ENCODE peak calls at places on chromosomes 13 and 19, in four cellular contexts. T is Daoy, H is right atrium auricular region, I is amniotic epithelial cell. U is an unnamed sample.

GRCh38 chr13:97600438-97601080 is 166.6 kb downstream of the RAP2A start:
- DNase-seq in T (no peak), H (no peak), I (peak), U (peak)

GRCh38 chr19:677201-677600 is 1.0 kb downstream of the FSTL3 start:
- DNase-seq in T (peak), H (peak), I (peak), U (peak)

GRCh38 chr13:85724554-85725432 is 74.4 kb downstream of the SLITRK6 start:
- DNase-seq in T (no peak), H (no peak), I (no peak), U (no peak)

GRCh38 chr19:54373781-54374266 is 9.1 kb upstream of the LAIR1 start:
- DNase-seq in T (no peak), H (peak), I (no peak), U (no peak)

GRCh38 chr13:76148926-76149325 is 512.8 kb downstream of the LMO7 start:
- DNase-seq in T (peak), H (no peak), I (peak), U (peak)

GRCh38 chr19:45173816-45174215 is 4.2 kb downstream of the TRAPPC6A start:
- DNase-seq in T (peak), H (no peak), I (peak), U (no peak)

GRCh38 chr19:55226788-55227187 is 1.8 kb downstream of the TMEM86B start:
- DNase-seq in T (no peak), H (no peak), I (no peak), U (no peak)

GRCh38 chr13:51681037-51681678 is 96.9 kb downstream of the WDFY2 start:
- DNase-seq in T (peak), H (no peak), I (peak), U (peak)

GRCh38 chr13:113970810-113971470 is 2.9 kb downstream of the C13orf46 start:
- DNase-seq in T (peak), H (no peak), I (peak), U (no peak)

GRCh38 chr19:13398780-13399726 is 107.2 kb downstream of the CACNA1A start:
- DNase-seq in T (peak), H (no peak), I (peak), U (no peak)

GRCh38 chr13:40772765-40773473 is 1.9 kb upstream of the MRPS31 start:
- DNase-seq in T (no peak), H (no peak), I (no peak), U (no peak)

GRCh38 chr19:15022752-15023151 is 26.5 kb upstream of the CASP14 start:
- DNase-seq in T (peak), H (no peak), I (no peak), U (no peak)

GRCh38 chr19:36257512-36257876 is 42.6 kb downstream of the ZNF146 start:
- DNase-seq in T (peak), H (no peak), I (no peak), U (no peak)

GRCh38 chr13:25132021-25132420 is 36.1 kb downstream of the PABPC3 start:
- DNase-seq in T (no peak), H (no peak), I (no peak), U (no peak)

GRCh38 chr19:19966862-19967261 is 66.1 kb downstream of the ZNF93 start:
- DNase-seq in T (no peak), H (no peak), I (no peak), U (no peak)

GRCh38 chr19:21505459-21506393 is at the start of gene ZNF429:
- DNase-seq in T (peak), H (peak), I (peak), U (peak)

GRCh38 chr13:78881746-78882145 is 222.8 kb upstream of the OBI1 start:
- DNase-seq in T (no peak), H (no peak), I (no peak), U (no peak)

GRCh38 chr13:26025196-26025595 is 26.6 kb downstream of the SHISA2 start:
- DNase-seq in T (peak), H (no peak), I (no peak), U (no peak)

GRCh38 chr13:46665243-46665629 is 112.3 kb downstream of the LRCH1 start:
- DNase-seq in T (no peak), H (no peak), I (no peak), U (no peak)

GRCh38 chr19:39413269-39413902 is 917 bp downstream of the PLEKHG2 start:
- DNase-seq in T (peak), H (no peak), I (no peak), U (no peak)

GRCh38 chr13:87661471-87661870 is 9.7 kb upstream of the SLITRK5 start:
- DNase-seq in T (no peak), H (no peak), I (peak), U (no peak)

GRCh38 chr13:53238241-53238640 is 209.6 kb downstream of the OLFM4 start:
- DNase-seq in T (no peak), H (no peak), I (no peak), U (no peak)

GRCh38 chr13:108495686-108496363 is 133.6 kb upstream of the MYO16 start:
- DNase-seq in T (no peak), H (no peak), I (peak), U (no peak)

GRCh38 chr13:106570354-106570822 is 2.5 kb upstream of the ARGLU1 start:
- DNase-seq in T (peak), H (peak), I (peak), U (no peak)

GRCh38 chr13:43054803-43055802 is 31.7 kb downstream of the DNAJC15 start:
- DNase-seq in T (peak), H (no peak), I (peak), U (peak)

GRCh38 chr13:21240586-21240985 is 64.1 kb downstream of the MRPL57 start:
- DNase-seq in T (peak), H (no peak), I (peak), U (no peak)

GRCh38 chr13:31982540-31982939 is 49.0 kb upstream of the FRY start:
- DNase-seq in T (peak), H (peak), I (peak), U (peak)

GRCh38 chr13:98761126-98761978 is 8.9 kb upstream of the SLC15A1 start:
- DNase-seq in T (peak), H (no peak), I (peak), U (no peak)

GRCh38 chr19:54431255-54431838 is 16.1 kb downstream of the TTYH1 start:
- DNase-seq in T (peak), H (no peak), I (peak), U (no peak)

GRCh38 chr13:22047082-22047784 is 376.4 kb downstream of the FGF9 start:
- DNase-seq in T (peak), H (no peak), I (no peak), U (no peak)

GRCh38 chr13:112213467-112214245 is 146.7 kb downstream of the SOX1 start:
- DNase-seq in T (peak), H (no peak), I (no peak), U (no peak)

GRCh38 chr19:33763661-33764343 is 32.9 kb upstream of the KCTD15 start:
- DNase-seq in T (no peak), H (no peak), I (no peak), U (no peak)

GRCh38 chr19:18387395-18387794 is 1.4 kb downstream of the GDF15 start:
- DNase-seq in T (no peak), H (no peak), I (no peak), U (no peak)

GRCh38 chr13:20990910-20991525 is 70.4 kb downstream of the LATS2 start:
- DNase-seq in T (no peak), H (peak), I (no peak), U (no peak)

GRCh38 chr13:113022391-113023216 is 53.6 kb downstream of the MCF2L start:
- DNase-seq in T (no peak), H (no peak), I (no peak), U (no peak)

GRCh38 chr13:93216122-93216521 is 10.5 kb upstream of the GPC6 start:
- DNase-seq in T (no peak), H (no peak), I (no peak), U (no peak)

GRCh38 chr13:54394319-54394718 is 1365.7 kb downstream of the OLFM4 start:
- DNase-seq in T (no peak), H (no peak), I (no peak), U (no peak)